ENCODE peak calls at places on chromosome 13, in nine cellular contexts. I is left ventricle myocardium superior, R is cerebellum, X is NCI-H1417, D is aorta, V is H4, O is lung microvascular endothelial cell, Y is iris pigment epithelial cell, T is right cardiac atrium. B is an unnamed sample.
A peak's percentile ranks its signal among the peaks of the same experiment; 100 is the strongest.

GRCh38 chr13:97582170-97582569 is 148.2 kb downstream of the RAP2A start:
- DNase-seq in D (no peak), X (no peak), T (no peak), Y (no peak), O (no peak), R (no peak), I (no peak), V (no peak), B (no peak)

GRCh38 chr13:65808061-65808460 is 1422.1 kb downstream of the PCDH9 start:
- DNase-seq in T (no peak), D (no peak), I (no peak), O (peak; percentile 64), R (no peak), X (no peak), V (no peak), Y (peak; percentile 12), B (no peak)

GRCh38 chr13:26855071-26855470 is 94.5 kb upstream of the GPR12 start:
- DNase-seq in I (no peak), R (no peak), O (no peak), X (no peak), Y (no peak), T (no peak), V (no peak), D (no peak), B (no peak)

GRCh38 chr13:98475521-98475920 is 101.4 kb downstream of the STK24 start:
- DNase-seq in I (peak; percentile 52), D (peak; percentile 62), O (peak; percentile 59), V (no peak), X (no peak), Y (peak; percentile 31), T (peak; percentile 38), R (no peak), B (no peak)

GRCh38 chr13:88701551-88701950 is 1030.4 kb downstream of the SLITRK5 start:
- DNase-seq in Y (no peak), O (no peak), D (no peak), I (no peak), T (no peak), R (no peak), V (no peak), X (no peak), B (no peak)

GRCh38 chr13:43307921-43308433 is 284.6 kb downstream of the DNAJC15 start:
- DNase-seq in D (peak; percentile 91), O (peak; percentile 72), I (peak; percentile 89), Y (peak; percentile 95), R (no peak), X (peak; percentile 91), V (peak; percentile 54), T (peak; percentile 84), B (no peak)

GRCh38 chr13:28147489-28147888 is 9.1 kb downstream of the PAN3 start:
- DNase-seq in T (no peak), R (no peak), I (no peak), X (no peak), D (no peak), V (no peak), O (no peak), Y (peak; percentile 55), B (no peak)

GRCh38 chr13:114146629-114147028 is 14.2 kb upstream of the RASA3 start:
- DNase-seq in X (no peak), T (no peak), V (no peak), R (no peak), D (no peak), Y (no peak), O (no peak), I (no peak), B (peak; percentile 62)

GRCh38 chr13:106210327-106210726 is 325.1 kb downstream of the EFNB2 start:
- DNase-seq in O (no peak), R (no peak), X (no peak), V (no peak), I (no peak), T (no peak), Y (no peak), D (no peak), B (no peak)

GRCh38 chr13:99626461-99627082 is 125.3 kb downstream of the TM9SF2 start:
- DNase-seq in D (no peak), O (no peak), V (peak; percentile 8), R (no peak), Y (peak; percentile 81), T (no peak), I (no peak), X (no peak), B (no peak)

GRCh38 chr13:101875717-101876393 is 423.4 kb downstream of the ITGBL1 start:
- DNase-seq in T (no peak), I (no peak), O (no peak), V (peak; percentile 90), R (no peak), X (peak; percentile 89), D (no peak), Y (peak; percentile 98), B (no peak)

GRCh38 chr13:48400820-48401219 is 12.1 kb downstream of the LPAR6 start:
- DNase-seq in T (no peak), R (no peak), O (peak; percentile 85), Y (peak; percentile 80), D (no peak), X (no peak), I (no peak), V (peak; percentile 23), B (no peak)

GRCh38 chr13:69243366-69243765 is 864.3 kb upstream of the ATXN8OS start:
- DNase-seq in O (no peak), V (no peak), Y (no peak), D (no peak), T (no peak), X (no peak), I (no peak), R (no peak), B (no peak)

GRCh38 chr13:72104656-72105180 is 237.7 kb upstream of the DACH1 start:
- DNase-seq in I (no peak), R (no peak), T (no peak), O (no peak), X (no peak), V (no peak), D (no peak), Y (peak; percentile 70), B (no peak)

GRCh38 chr13:72648513-72649065 is 78.8 kb downstream of the MZT1 start:
- DNase-seq in V (peak; percentile 11), Y (no peak), D (no peak), I (no peak), O (no peak), R (no peak), T (no peak), X (no peak), B (no peak)

GRCh38 chr13:79194272-79194671 is 211.8 kb downstream of the RBM26 start:
- DNase-seq in O (no peak), D (no peak), Y (no peak), R (no peak), I (no peak), T (no peak), V (no peak), X (no peak), B (peak; percentile 69)

GRCh38 chr13:99796175-99796819 is 175.3 kb downstream of the ZIC5 start:
- DNase-seq in R (no peak), I (no peak), V (peak; percentile 9), Y (peak; percentile 29), O (peak; percentile 36), X (no peak), D (no peak), T (no peak), B (no peak)

GRCh38 chr13:48730971-48731658 is 77.4 kb downstream of the CYSLTR2 start:
- DNase-seq in D (no peak), Y (peak; percentile 85), R (no peak), X (no peak), O (peak; percentile 68), I (no peak), V (no peak), T (no peak), B (no peak)